ENCODE peak calls at places on chromosomes 2 and 18, in five cellular contexts. One of them, this sample, is unnamed.

GRCh38 chr18:45837283-45838070 is 12.0 kb downstream of the SIGLEC15 start:
- DNase-seq in neuronal stem cell: peak
- DNase-seq in H1: peak
- DNase-seq in trophoblast cell: peak
- DNase-seq in mesenchymal stem cell: peak
- DNase-seq in this sample: peak

GRCh38 chr2:241381872-241382271 is 25.8 kb downstream of the FARP2 start:
- DNase-seq in trophoblast cell: no peak
- DNase-seq in mesenchymal stem cell: no peak
- DNase-seq in neuronal stem cell: no peak
- DNase-seq in H1: no peak
- DNase-seq in this sample: no peak

GRCh38 chr2:240196716-240197438 is 56.4 kb upstream of the OTOS start:
- DNase-seq in mesenchymal stem cell: no peak
- DNase-seq in neuronal stem cell: no peak
- DNase-seq in trophoblast cell: no peak
- DNase-seq in H1: no peak
- DNase-seq in this sample: peak

GRCh38 chr18:4181882-4182568 is 273.1 kb downstream of the DLGAP1 start:
- DNase-seq in mesenchymal stem cell: no peak
- DNase-seq in neuronal stem cell: no peak
- DNase-seq in trophoblast cell: no peak
- DNase-seq in H1: no peak
- DNase-seq in this sample: peak

GRCh38 chr2:45647346-45647745 is 4.1 kb upstream of the PRKCE start:
- DNase-seq in trophoblast cell: no peak
- DNase-seq in H1: no peak
- DNase-seq in neuronal stem cell: no peak
- DNase-seq in mesenchymal stem cell: no peak
- DNase-seq in this sample: no peak

GRCh38 chr18:27136208-27136535 is 48.9 kb downstream of the CHST9 start:
- DNase-seq in mesenchymal stem cell: peak
- DNase-seq in neuronal stem cell: no peak
- DNase-seq in H1: no peak
- DNase-seq in trophoblast cell: no peak
- DNase-seq in this sample: peak

GRCh38 chr2:120972286-120972685 is 236.6 kb downstream of the GLI2 start:
- DNase-seq in neuronal stem cell: no peak
- DNase-seq in mesenchymal stem cell: no peak
- DNase-seq in H1: no peak
- DNase-seq in trophoblast cell: no peak
- DNase-seq in this sample: no peak

GRCh38 chr2:178309541-178309940 is 115.2 kb downstream of the OSBPL6 start:
- DNase-seq in mesenchymal stem cell: no peak
- DNase-seq in trophoblast cell: peak
- DNase-seq in neuronal stem cell: no peak
- DNase-seq in H1: no peak
- DNase-seq in this sample: no peak

GRCh38 chr2:154623819-154624218 is 74.7 kb upstream of the KCNJ3 start:
- DNase-seq in neuronal stem cell: peak
- DNase-seq in trophoblast cell: peak
- DNase-seq in mesenchymal stem cell: peak
- DNase-seq in H1: no peak
- DNase-seq in this sample: peak

GRCh38 chr2:73896362-73897239 is 3.8 kb downstream of the ACTG2 start:
- DNase-seq in H1: no peak
- DNase-seq in mesenchymal stem cell: peak
- DNase-seq in trophoblast cell: no peak
- DNase-seq in neuronal stem cell: no peak
- DNase-seq in this sample: no peak

GRCh38 chr2:85419009-85419711 is 646 bp downstream of the SH2D6 start:
- DNase-seq in neuronal stem cell: no peak
- DNase-seq in mesenchymal stem cell: no peak
- DNase-seq in trophoblast cell: no peak
- DNase-seq in H1: no peak
- DNase-seq in this sample: no peak

GRCh38 chr2:85414761-85415498 is 3.6 kb upstream of the SH2D6 start:
- DNase-seq in neuronal stem cell: no peak
- DNase-seq in mesenchymal stem cell: no peak
- DNase-seq in H1: no peak
- DNase-seq in trophoblast cell: peak
- DNase-seq in this sample: no peak

GRCh38 chr2:85421706-85422457 is 3.4 kb downstream of the SH2D6 start:
- DNase-seq in H1: no peak
- DNase-seq in mesenchymal stem cell: no peak
- DNase-seq in trophoblast cell: no peak
- DNase-seq in neuronal stem cell: no peak
- DNase-seq in this sample: no peak

GRCh38 chr2:85420743-85421705 is 2.5 kb downstream of the SH2D6 start:
- DNase-seq in neuronal stem cell: peak
- DNase-seq in mesenchymal stem cell: peak
- DNase-seq in trophoblast cell: peak
- DNase-seq in H1: peak
- DNase-seq in this sample: peak

GRCh38 chr2:85418132-85419008 is at the start of gene SH2D6:
- DNase-seq in trophoblast cell: peak
- DNase-seq in H1: peak
- DNase-seq in mesenchymal stem cell: peak
- DNase-seq in neuronal stem cell: peak
- DNase-seq in this sample: peak
- H2BK5ac ChIP-seq in trophoblast cell: peak
- H2BK5ac ChIP-seq in H1: peak
- H2BK5ac ChIP-seq in mesenchymal stem cell: peak
- H2BK5ac ChIP-seq in neuronal stem cell: peak
- H2BK5ac ChIP-seq in this sample: no peak

GRCh38 chr2:231887756-231888155 is 38.4 kb downstream of the NPPC start:
- DNase-seq in neuronal stem cell: no peak
- DNase-seq in H1: no peak
- DNase-seq in trophoblast cell: no peak
- DNase-seq in mesenchymal stem cell: no peak
- DNase-seq in this sample: no peak

GRCh38 chr2:231894566-231895380 is 31.4 kb downstream of the NPPC start:
- DNase-seq in mesenchymal stem cell: no peak
- DNase-seq in trophoblast cell: no peak
- DNase-seq in neuronal stem cell: no peak
- DNase-seq in H1: no peak
- DNase-seq in this sample: no peak

GRCh38 chr2:231890896-231891513 is 35.2 kb downstream of the NPPC start:
- DNase-seq in mesenchymal stem cell: no peak
- DNase-seq in H1: no peak
- DNase-seq in trophoblast cell: no peak
- DNase-seq in neuronal stem cell: no peak
- DNase-seq in this sample: no peak

GRCh38 chr2:231886071-231886681 is 40.0 kb downstream of the NPPC start:
- DNase-seq in neuronal stem cell: no peak
- DNase-seq in trophoblast cell: no peak
- DNase-seq in H1: no peak
- DNase-seq in mesenchymal stem cell: no peak
- DNase-seq in this sample: no peak

DNA sequence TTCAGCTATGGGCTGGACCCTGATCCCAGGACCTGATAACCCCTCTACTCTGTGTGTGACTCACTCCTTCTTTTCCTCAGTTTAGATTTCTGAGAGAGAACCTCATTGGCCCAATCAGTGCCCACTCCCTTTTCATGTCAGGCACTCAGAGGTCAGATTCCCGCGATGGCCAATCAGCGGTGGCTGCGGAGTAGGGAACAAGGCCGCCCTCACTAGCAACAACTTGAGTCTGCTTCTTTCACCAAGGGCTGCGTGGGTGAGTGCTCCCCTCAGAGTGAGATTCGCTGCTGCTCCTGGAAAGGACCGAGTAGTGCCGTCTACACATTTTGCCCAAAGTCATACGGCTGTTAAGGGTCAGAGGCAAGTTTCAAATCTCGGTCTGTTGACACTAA is 34.7 kb downstream of the NPPC start:
- DNase-seq in H1: no peak
- DNase-seq in mesenchymal stem cell: no peak
- DNase-seq in neuronal stem cell: no peak
- DNase-seq in trophoblast cell: no peak
- DNase-seq in this sample: no peak
- H2BK12ac ChIP-seq in H1: no peak
- H2BK12ac ChIP-seq in mesenchymal stem cell: no peak
- H2BK12ac ChIP-seq in neuronal stem cell: no peak
- H2BK12ac ChIP-seq in trophoblast cell: no peak
- H2BK12ac ChIP-seq in this sample: no peak

GRCh38 chr2:167136876-167137579 is 248.7 kb downstream of the XIRP2 start:
- DNase-seq in trophoblast cell: no peak
- DNase-seq in neuronal stem cell: no peak
- DNase-seq in H1: no peak
- DNase-seq in mesenchymal stem cell: no peak
- DNase-seq in this sample: no peak
- H2BK5ac ChIP-seq in trophoblast cell: no peak
- H2BK5ac ChIP-seq in neuronal stem cell: no peak
- H2BK5ac ChIP-seq in H1: no peak
- H2BK5ac ChIP-seq in mesenchymal stem cell: no peak
- H2BK5ac ChIP-seq in this sample: no peak

DNA sequence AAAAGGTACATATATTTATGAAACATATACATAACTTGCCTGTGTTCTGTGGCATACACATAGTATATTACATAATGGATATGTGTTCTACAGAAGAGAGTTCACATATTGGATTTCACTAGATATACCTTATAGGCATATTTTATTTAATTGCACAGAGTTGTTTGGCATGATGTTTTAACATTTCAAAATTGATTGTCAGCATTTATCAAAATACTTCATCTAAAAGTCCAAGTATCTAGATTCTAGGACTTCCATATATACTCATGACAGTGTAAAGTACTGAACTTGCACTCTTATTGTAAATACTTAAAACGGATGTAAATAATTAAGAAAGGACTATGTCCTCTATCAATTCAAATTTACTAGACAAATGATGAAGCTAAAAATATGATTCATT is 995.3 kb upstream of the LRRTM1 start:
- DNase-seq in neuronal stem cell: no peak
- DNase-seq in trophoblast cell: no peak
- DNase-seq in mesenchymal stem cell: no peak
- DNase-seq in H1: no peak
- DNase-seq in this sample: no peak
- H2BK12ac ChIP-seq in neuronal stem cell: no peak
- H2BK12ac ChIP-seq in trophoblast cell: no peak
- H2BK12ac ChIP-seq in mesenchymal stem cell: no peak
- H2BK12ac ChIP-seq in H1: no peak
- H2BK12ac ChIP-seq in this sample: no peak

DNA sequence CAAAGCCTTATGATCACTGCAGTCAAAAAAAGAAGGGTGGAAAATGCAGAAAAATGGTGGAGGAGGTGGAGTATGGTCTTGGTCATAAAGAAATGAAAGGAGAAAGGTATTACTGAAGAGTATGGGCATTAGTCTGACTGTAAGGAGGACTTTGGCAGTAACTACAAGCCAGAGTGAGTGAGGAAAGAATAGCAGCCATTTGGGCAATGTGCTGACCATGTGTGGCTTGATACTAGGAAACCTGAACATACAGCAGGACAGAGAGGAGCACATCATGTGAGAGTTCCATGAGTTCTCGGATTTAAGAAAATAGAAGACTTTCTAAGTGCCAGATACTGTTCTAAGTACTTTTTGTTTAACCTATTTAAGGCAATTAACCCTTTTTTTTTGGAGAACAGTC is 8.5 kb downstream of the DTNA start:
- DNase-seq in neuronal stem cell: no peak
- DNase-seq in mesenchymal stem cell: no peak
- DNase-seq in H1: no peak
- DNase-seq in trophoblast cell: no peak
- DNase-seq in this sample: no peak
- H2BK5ac ChIP-seq in neuronal stem cell: no peak
- H2BK5ac ChIP-seq in mesenchymal stem cell: no peak
- H2BK5ac ChIP-seq in H1: no peak
- H2BK5ac ChIP-seq in trophoblast cell: no peak
- H2BK5ac ChIP-seq in this sample: no peak